ENCODE peak calls at places on chromosomes 11 and 22, in five cellular contexts. M is PC-3, F is GM23248, G is neural progenitor cell, S is ovary. K is an unnamed sample.

GRCh38 chr11:88338223-88338661 is 706 bp upstream of the CTSC start:
- DNase-seq in M (peak; percentile 69), F (peak; percentile 78), G (peak; percentile 14), S (no peak), K (peak; percentile 3)

GRCh38 chr11:71338806-71339177 is 86.4 kb upstream of the SHANK2 start:
- DNase-seq in M (no peak), F (no peak), G (no peak), S (no peak), K (no peak)

GRCh38 chr11:33624082-33624481 is 76.5 kb downstream of the C11orf91 start:
- DNase-seq in M (no peak), F (no peak), G (no peak), S (no peak), K (peak; percentile 99)

GRCh38 chr22:35894464-35894878 is 134.2 kb downstream of the RBFOX2 start:
- DNase-seq in M (no peak), F (no peak), G (peak; percentile 12), S (peak; percentile 46), K (no peak)

GRCh38 chr11:11476971-11477645 is 124.1 kb upstream of the CSNK2A3 start:
- DNase-seq in M (no peak), F (no peak), G (no peak), S (no peak), K (no peak)

GRCh38 chr22:20783844-20784723 is 10.2 kb downstream of the SERPIND1 start:
- DNase-seq in M (peak; percentile 68), F (peak; percentile 70), G (peak; percentile 62), S (no peak), K (peak; percentile 76)

GRCh38 chr11:82305123-82305522 is 428.5 kb downstream of the FAM181B start:
- DNase-seq in M (no peak), F (no peak), G (no peak), S (no peak), K (peak; percentile 82)

GRCh38 chr22:29997516-29997915 is 82.7 kb upstream of the HORMAD2 start:
- DNase-seq in M (no peak), F (no peak), G (no peak), S (no peak), K (no peak)

GRCh38 chr22:30857791-30858190 is 110.8 kb downstream of the MORC2 start:
- DNase-seq in M (no peak), F (no peak), G (no peak), S (no peak), K (no peak)

GRCh38 chr11:69301491-69302401 is 7.8 kb downstream of the MYEOV start:
- DNase-seq in M (peak; percentile 100), F (peak; percentile 95), G (no peak), S (no peak), K (peak; percentile 96)

GRCh38 chr11:106415510-106415909 is 338.0 kb downstream of the AASDHPPT start:
- DNase-seq in M (peak; percentile 42), F (no peak), G (no peak), S (no peak), K (no peak)

GRCh38 chr11:107929611-107930200 is 1.5 kb downstream of the RAB39A start:
- DNase-seq in M (no peak), F (no peak), G (peak; percentile 19), S (no peak), K (no peak)

GRCh38 chr11:101738494-101738893 is 154.7 kb upstream of the TRPC6 start:
- DNase-seq in M (no peak), F (no peak), G (no peak), S (no peak), K (peak; percentile 24)

GRCh38 chr11:99271527-99271926 is 250.8 kb downstream of the CNTN5 start:
- DNase-seq in M (no peak), F (no peak), G (peak; percentile 60), S (no peak), K (no peak)

GRCh38 chr11:24900524-24900923 is 403.7 kb downstream of the LUZP2 start:
- DNase-seq in M (no peak), F (no peak), G (no peak), S (no peak), K (no peak)

GRCh38 chr11:75421035-75421602 is 11.9 kb downstream of the KLHL35 start:
- DNase-seq in M (no peak), F (no peak), G (peak; percentile 53), S (no peak), K (no peak)

GRCh38 chr11:129440028-129440630 is 64.5 kb downstream of the BARX2 start:
- DNase-seq in M (peak; percentile 95), F (peak; percentile 5), G (no peak), S (no peak), K (no peak)

GRCh38 chr11:112655386-112655785 is 305.8 kb upstream of the NCAM1 start:
- DNase-seq in M (no peak), F (peak; percentile 74), G (no peak), S (peak; percentile 86), K (peak; percentile 60)

GRCh38 chr22:21015051-21016006 is at the start of gene P2RX6:
- DNase-seq in M (peak; percentile 17), F (peak; percentile 75), G (no peak), S (peak; percentile 59), K (peak; percentile 58)

GRCh38 chr11:115301029-115301428 is 203.2 kb downstream of the CADM1 start:
- DNase-seq in M (no peak), F (no peak), G (no peak), S (no peak), K (no peak)

DNA sequence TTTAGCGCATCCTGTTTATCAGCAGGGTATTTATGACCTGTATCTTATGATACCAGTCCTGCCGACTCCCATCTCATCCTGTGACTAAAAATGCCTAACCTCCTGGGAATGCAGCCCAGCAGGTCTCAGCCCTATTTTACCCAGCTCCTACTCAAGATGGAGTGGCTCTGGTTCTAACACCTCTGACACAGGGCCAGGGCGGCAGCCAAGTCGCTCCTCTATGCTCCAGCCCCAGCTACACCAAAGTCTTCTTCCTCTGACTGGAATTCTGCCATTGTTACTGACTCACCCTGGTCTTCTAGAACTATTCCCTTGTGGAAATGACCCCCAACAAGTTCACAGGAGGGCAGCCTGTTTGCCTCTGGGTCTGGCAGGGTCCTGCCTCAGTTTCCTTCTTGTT is 7.9 kb upstream of the C1QTNF6 start:
- DNase-seq in M (peak; percentile 11), F (peak; percentile 28), G (no peak), S (peak; percentile 62), K (no peak)
- H3K27ac ChIP-seq in M (peak overlapping the region; percentile 97), F (no peak overlapping the region), G (no peak overlapping the region), S (peak overlapping the region; percentile 46), K (no peak overlapping the region)

DNA sequence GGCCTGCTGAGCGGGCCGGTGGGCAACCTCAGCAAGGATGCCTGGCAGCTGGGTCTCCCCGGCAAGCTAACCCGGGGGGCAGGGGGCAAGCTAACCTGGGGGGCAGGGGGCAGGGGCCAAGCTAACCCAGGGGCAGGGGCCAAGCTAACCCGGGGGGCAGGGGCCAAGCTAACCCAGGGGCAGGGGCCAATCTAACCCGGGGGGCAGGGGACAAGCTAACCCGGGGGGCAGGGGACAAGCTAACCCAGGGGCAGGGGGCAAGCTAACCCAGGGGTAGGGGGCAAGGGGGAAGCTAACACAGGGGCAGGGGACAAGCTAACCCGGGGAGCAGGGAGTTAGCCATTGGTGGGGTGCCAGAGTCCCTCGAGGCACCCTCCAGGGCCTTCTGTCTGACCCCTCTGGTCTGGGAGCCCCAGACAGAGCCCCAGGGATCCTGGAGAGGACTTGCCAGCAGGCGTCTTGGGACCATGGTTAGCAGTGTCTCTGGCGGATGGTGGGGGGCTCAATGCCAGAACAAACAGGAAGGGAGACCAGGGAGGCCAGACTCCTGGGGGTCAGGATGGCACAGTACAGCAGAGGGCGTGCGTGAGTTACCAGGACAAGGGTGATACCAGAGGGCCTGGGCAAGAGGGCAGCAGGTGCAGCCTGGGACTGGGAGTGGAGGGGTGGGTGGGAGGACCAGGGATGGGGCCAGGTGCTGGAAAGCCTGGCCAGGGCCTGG is 16.1 kb downstream of the IGF2 start:
- DNase-seq in M (no peak), F (no peak), G (no peak), S (no peak), K (no peak)
- H3K27me3 ChIP-seq in M (no peaks in the 10 kb centered on the region), F (peaks cover 35% of the 10 kb centered on the region), G (peaks cover 4% of the 10 kb centered on the region), S (no peaks in the 10 kb centered on the region), K (no peaks in the 10 kb centered on the region)

GRCh38 chr22:46587492-46588278 is 32.5 kb upstream of the GRAMD4 start:
- DNase-seq in M (no peak), F (no peak), G (no peak), S (no peak), K (no peak)
- H3K27ac ChIP-seq in M (no peak overlapping the region), F (no peak overlapping the region), G (no peak overlapping the region), S (no peak overlapping the region), K (no peak overlapping the region)

GRCh38 chr11:117794772-117795629 is 2.0 kb downstream of the DSCAML1 start:
- DNase-seq in M (no peak), F (no peak), G (no peak), S (no peak), K (no peak)
- H3K27me3 ChIP-seq in M (peaks cover 86% of the 10 kb centered on the region), F (peaks cover 43% of the 10 kb centered on the region), G (peaks cover 86% of the 10 kb centered on the region), S (no peaks in the 10 kb centered on the region), K (no peaks in the 10 kb centered on the region)

DNA sequence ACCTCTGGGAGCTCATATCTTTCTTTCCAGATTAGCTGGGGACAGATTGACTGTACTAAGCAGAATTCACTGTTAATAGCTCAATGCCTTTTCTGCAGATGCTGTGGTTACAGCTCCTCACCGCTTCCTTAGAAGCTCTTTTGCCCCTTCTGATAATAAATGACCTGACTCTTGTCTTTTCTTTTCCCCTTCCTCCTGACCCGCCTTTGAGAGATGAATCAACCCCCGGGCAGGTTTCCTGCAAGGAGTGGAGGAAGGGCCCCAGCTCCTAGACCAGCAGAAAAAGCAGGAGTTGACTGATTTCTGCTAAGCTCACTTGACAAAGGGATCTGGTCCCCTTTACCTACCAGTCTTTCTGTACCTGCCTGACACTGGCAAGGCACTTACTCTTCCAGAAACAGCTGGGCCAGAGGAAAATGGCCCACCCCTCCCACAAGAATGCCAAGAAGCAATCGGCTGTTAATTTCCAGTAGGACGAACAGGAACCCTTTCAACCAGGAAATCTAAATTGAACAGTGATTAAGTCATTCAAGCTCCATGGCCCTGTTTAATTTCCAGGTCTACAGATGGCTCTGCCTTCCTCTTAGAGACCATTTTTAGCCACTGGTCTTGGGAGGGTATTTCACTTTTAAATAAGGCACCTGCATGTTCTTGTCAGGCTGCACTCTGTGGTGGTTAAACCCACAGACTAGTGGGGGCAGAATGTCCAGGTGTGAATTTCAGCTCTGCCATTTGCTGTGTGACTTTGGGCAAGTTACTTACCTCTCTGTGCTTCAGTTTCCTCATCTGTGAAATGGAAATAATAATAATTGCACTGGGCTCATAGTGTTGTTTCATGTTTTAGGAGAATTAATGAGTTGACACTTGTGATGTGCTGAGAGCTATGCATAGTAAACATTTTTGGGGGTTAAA is 67.5 kb downstream of the PRR5L start:
- DNase-seq in M (no peak), F (peak; percentile 18), G (peak; percentile 69), S (no peak), K (no peak)
- H3K27ac ChIP-seq in M (no peak overlapping the region), F (peak overlapping the region; percentile 75), G (no peak overlapping the region), S (no peak overlapping the region), K (no peak overlapping the region)

GRCh38 chr22:37426532-37427127 is 649 bp downstream of the ELFN2 start:
- DNase-seq in M (no peak), F (no peak), G (no peak), S (no peak), K (no peak)
- H3K27me3 ChIP-seq in M (no peaks in the 10 kb centered on the region), F (no peaks in the 10 kb centered on the region), G (peaks cover 62% of the 10 kb centered on the region), S (no peaks in the 10 kb centered on the region), K (peaks cover 19% of the 10 kb centered on the region)

GRCh38 chr11:40286137-40286536 is 1173.3 kb downstream of the LRRC4C start:
- DNase-seq in M (no peak), F (no peak), G (no peak), S (no peak), K (no peak)
- H3K27ac ChIP-seq in M (no peak overlapping the region), F (no peak overlapping the region), G (no peak overlapping the region), S (no peak overlapping the region), K (no peak overlapping the region)

GRCh38 chr11:117538731-117539130 is 211.1 kb downstream of the CEP164 start:
- DNase-seq in M (no peak), F (no peak), G (peak; percentile 64), S (no peak), K (no peak)
- H3K27me3 ChIP-seq in M (peaks cover 93% of the 10 kb centered on the region), F (peaks cover 27% of the 10 kb centered on the region), G (no peaks in the 10 kb centered on the region), S (no peaks in the 10 kb centered on the region), K (no peaks in the 10 kb centered on the region)